ENCODE peak calls at places on chromosome 2, in six cellular contexts. One of them, this sample, is unnamed.

GRCh38 chr2:12759248-12759647 is 42.5 kb downstream of the TRIB2 start:
- DNase-seq in kidney: no peak
- DNase-seq in cardiac muscle cell: no peak
- DNase-seq in breast epithelium: no peak
- DNase-seq in endothelial cell of umbilical vein: peak; percentile 42
- DNase-seq in HCT116: no peak
- DNase-seq in this sample: no peak

GRCh38 chr2:189442468-189442867 is 1.2 kb downstream of the WDR75 start:
- DNase-seq in kidney: no peak
- DNase-seq in breast epithelium: no peak
- DNase-seq in endothelial cell of umbilical vein: no peak
- DNase-seq in cardiac muscle cell: no peak
- DNase-seq in HCT116: no peak
- DNase-seq in this sample: no peak

GRCh38 chr2:25257032-25257455 is 84.7 kb downstream of the DNMT3A start:
- DNase-seq in endothelial cell of umbilical vein: peak; percentile 44
- DNase-seq in HCT116: no peak
- DNase-seq in cardiac muscle cell: peak; percentile 91
- DNase-seq in kidney: no peak
- DNase-seq in breast epithelium: no peak
- DNase-seq in this sample: no peak

GRCh38 chr2:72694715-72695496 is 130.9 kb downstream of the EXOC6B start:
- DNase-seq in endothelial cell of umbilical vein: peak; percentile 82
- DNase-seq in HCT116: no peak
- DNase-seq in kidney: no peak
- DNase-seq in cardiac muscle cell: peak; percentile 82
- DNase-seq in breast epithelium: no peak
- DNase-seq in this sample: no peak

GRCh38 chr2:238573916-238574315 is 147.2 kb downstream of the ASB1 start:
- DNase-seq in kidney: no peak
- DNase-seq in breast epithelium: peak; percentile 93
- DNase-seq in cardiac muscle cell: no peak
- DNase-seq in endothelial cell of umbilical vein: no peak
- DNase-seq in HCT116: no peak
- DNase-seq in this sample: no peak

GRCh38 chr2:78973630-78974029 is 51.9 kb upstream of the REG3G start:
- DNase-seq in kidney: no peak
- DNase-seq in endothelial cell of umbilical vein: no peak
- DNase-seq in cardiac muscle cell: no peak
- DNase-seq in HCT116: no peak
- DNase-seq in breast epithelium: no peak
- DNase-seq in this sample: no peak

GRCh38 chr2:45652090-45653050 is 895 bp downstream of the PRKCE start:
- DNase-seq in cardiac muscle cell: peak; percentile 34
- DNase-seq in breast epithelium: peak; percentile 42
- DNase-seq in endothelial cell of umbilical vein: peak; percentile 64
- DNase-seq in HCT116: no peak
- DNase-seq in kidney: peak; percentile 83
- DNase-seq in this sample: peak; percentile 57

GRCh38 chr2:200308421-200309295 is 2.2 kb downstream of the SPATS2L start:
- DNase-seq in breast epithelium: no peak
- DNase-seq in kidney: no peak
- DNase-seq in cardiac muscle cell: peak; percentile 21
- DNase-seq in HCT116: no peak
- DNase-seq in endothelial cell of umbilical vein: peak; percentile 6
- DNase-seq in this sample: no peak

GRCh38 chr2:25576596-25576995 is 96.8 kb downstream of the DTNB start:
- DNase-seq in endothelial cell of umbilical vein: no peak
- DNase-seq in cardiac muscle cell: no peak
- DNase-seq in breast epithelium: no peak
- DNase-seq in HCT116: no peak
- DNase-seq in kidney: no peak
- DNase-seq in this sample: no peak

GRCh38 chr2:232667989-232668583 is 29.0 kb upstream of the GIGYF2 start:
- DNase-seq in kidney: no peak
- DNase-seq in cardiac muscle cell: no peak
- DNase-seq in breast epithelium: no peak
- DNase-seq in endothelial cell of umbilical vein: no peak
- DNase-seq in HCT116: no peak
- DNase-seq in this sample: no peak

GRCh38 chr2:179768765-179769164 is 92.6 kb downstream of the ZNF385B start:
- DNase-seq in endothelial cell of umbilical vein: peak; percentile 75
- DNase-seq in HCT116: no peak
- DNase-seq in cardiac muscle cell: no peak
- DNase-seq in breast epithelium: no peak
- DNase-seq in kidney: no peak
- DNase-seq in this sample: no peak

GRCh38 chr2:95309599-95309998 is 12.5 kb downstream of the KCNIP3 start:
- DNase-seq in kidney: no peak
- DNase-seq in endothelial cell of umbilical vein: no peak
- DNase-seq in breast epithelium: no peak
- DNase-seq in cardiac muscle cell: no peak
- DNase-seq in HCT116: no peak
- DNase-seq in this sample: no peak

GRCh38 chr2:120360307-120360855 is 14.4 kb downstream of the INHBB start:
- DNase-seq in endothelial cell of umbilical vein: peak; percentile 7
- DNase-seq in HCT116: no peak
- DNase-seq in cardiac muscle cell: no peak
- DNase-seq in kidney: no peak
- DNase-seq in breast epithelium: no peak
- DNase-seq in this sample: no peak

GRCh38 chr2:100246163-100247145 is 75.8 kb downstream of the LONRF2 start:
- DNase-seq in cardiac muscle cell: no peak
- DNase-seq in breast epithelium: no peak
- DNase-seq in HCT116: peak; percentile 13
- DNase-seq in endothelial cell of umbilical vein: peak; percentile 27
- DNase-seq in kidney: no peak
- DNase-seq in this sample: no peak

GRCh38 chr2:20561703-20562454 is 89.0 kb downstream of the HS1BP3 start:
- DNase-seq in cardiac muscle cell: no peak
- DNase-seq in endothelial cell of umbilical vein: peak; percentile 58
- DNase-seq in kidney: no peak
- DNase-seq in breast epithelium: no peak
- DNase-seq in HCT116: no peak
- DNase-seq in this sample: no peak

GRCh38 chr2:104658149-104658839 is 195.6 kb upstream of the POU3F3 start:
- DNase-seq in HCT116: no peak
- DNase-seq in breast epithelium: peak; percentile 21
- DNase-seq in kidney: peak; percentile 89
- DNase-seq in cardiac muscle cell: peak; percentile 5
- DNase-seq in endothelial cell of umbilical vein: no peak
- DNase-seq in this sample: no peak

GRCh38 chr2:225640550-225640949 is 241.0 kb downstream of the NYAP2 start:
- DNase-seq in endothelial cell of umbilical vein: no peak
- DNase-seq in HCT116: no peak
- DNase-seq in breast epithelium: no peak
- DNase-seq in cardiac muscle cell: no peak
- DNase-seq in kidney: no peak
- DNase-seq in this sample: no peak

GRCh38 chr2:44686561-44686960 is 254.9 kb upstream of the SIX3 start:
- DNase-seq in endothelial cell of umbilical vein: peak; percentile 6
- DNase-seq in kidney: no peak
- DNase-seq in cardiac muscle cell: no peak
- DNase-seq in breast epithelium: no peak
- DNase-seq in HCT116: peak; percentile 3
- DNase-seq in this sample: no peak

GRCh38 chr2:239068411-239068810 is 220.5 kb downstream of the TWIST2 start:
- DNase-seq in kidney: no peak
- DNase-seq in breast epithelium: no peak
- DNase-seq in endothelial cell of umbilical vein: no peak
- DNase-seq in cardiac muscle cell: no peak
- DNase-seq in HCT116: no peak
- DNase-seq in this sample: no peak

GRCh38 chr2:11498543-11499034 is 32.6 kb upstream of the E2F6 start:
- DNase-seq in cardiac muscle cell: peak; percentile 20
- DNase-seq in HCT116: no peak
- DNase-seq in endothelial cell of umbilical vein: no peak
- DNase-seq in kidney: no peak
- DNase-seq in breast epithelium: peak; percentile 48
- DNase-seq in this sample: no peak

GRCh38 chr2:168671932-168672331 is 130.5 kb upstream of the NOSTRIN start:
- DNase-seq in kidney: no peak
- DNase-seq in breast epithelium: no peak
- DNase-seq in cardiac muscle cell: no peak
- DNase-seq in endothelial cell of umbilical vein: peak; percentile 48
- DNase-seq in HCT116: no peak
- DNase-seq in this sample: no peak

GRCh38 chr2:170524828-170525565 is 190.1 kb upstream of the SP5 start:
- DNase-seq in breast epithelium: no peak
- DNase-seq in endothelial cell of umbilical vein: no peak
- DNase-seq in kidney: no peak
- DNase-seq in cardiac muscle cell: no peak
- DNase-seq in HCT116: no peak
- DNase-seq in this sample: no peak

GRCh38 chr2:26840937-26841610 is 6.9 kb upstream of the DPYSL5 start:
- DNase-seq in HCT116: peak; percentile 15
- DNase-seq in kidney: no peak
- DNase-seq in endothelial cell of umbilical vein: no peak
- DNase-seq in cardiac muscle cell: no peak
- DNase-seq in breast epithelium: no peak
- DNase-seq in this sample: no peak

GRCh38 chr2:138649571-138649970 is 130.6 kb downstream of the NXPH2 start:
- DNase-seq in HCT116: no peak
- DNase-seq in endothelial cell of umbilical vein: no peak
- DNase-seq in breast epithelium: no peak
- DNase-seq in cardiac muscle cell: no peak
- DNase-seq in kidney: no peak
- DNase-seq in this sample: no peak

GRCh38 chr2:192424243-192424642 is 229.5 kb upstream of the TMEFF2 start:
- DNase-seq in HCT116: no peak
- DNase-seq in kidney: no peak
- DNase-seq in cardiac muscle cell: no peak
- DNase-seq in endothelial cell of umbilical vein: no peak
- DNase-seq in breast epithelium: no peak
- DNase-seq in this sample: no peak

GRCh38 chr2:821546-821945 is 129.1 kb upstream of the SNTG2 start:
- DNase-seq in HCT116: no peak
- DNase-seq in endothelial cell of umbilical vein: no peak
- DNase-seq in kidney: no peak
- DNase-seq in breast epithelium: no peak
- DNase-seq in cardiac muscle cell: no peak
- DNase-seq in this sample: no peak

GRCh38 chr2:25430556-25430955 is 88.8 kb upstream of the DNMT3A start:
- DNase-seq in cardiac muscle cell: no peak
- DNase-seq in HCT116: no peak
- DNase-seq in endothelial cell of umbilical vein: no peak
- DNase-seq in breast epithelium: no peak
- DNase-seq in kidney: no peak
- DNase-seq in this sample: no peak

GRCh38 chr2:204625135-204625534 is 79.9 kb downstream of the PARD3B start:
- DNase-seq in HCT116: no peak
- DNase-seq in kidney: no peak
- DNase-seq in breast epithelium: no peak
- DNase-seq in endothelial cell of umbilical vein: peak; percentile 22
- DNase-seq in cardiac muscle cell: no peak
- DNase-seq in this sample: no peak

GRCh38 chr2:154375625-154376020 is 322.9 kb upstream of the KCNJ3 start:
- DNase-seq in cardiac muscle cell: peak; percentile 72
- DNase-seq in kidney: no peak
- DNase-seq in endothelial cell of umbilical vein: peak; percentile 46
- DNase-seq in breast epithelium: no peak
- DNase-seq in HCT116: peak; percentile 56
- DNase-seq in this sample: no peak
- TF ChIP-seq CTCF in cardiac muscle cell: no peak
- TF ChIP-seq CTCF in kidney: peak; percentile 30
- TF ChIP-seq CTCF in endothelial cell of umbilical vein: peak; percentile 16
- TF ChIP-seq CTCF in breast epithelium: no peak
- TF ChIP-seq CTCF in HCT116: peak; percentile 48
- TF ChIP-seq CTCF in this sample: no peak

GRCh38 chr2:68388772-68389171 is 23.7 kb downstream of the PLEK start:
- DNase-seq in HCT116: no peak
- DNase-seq in breast epithelium: no peak
- DNase-seq in kidney: no peak
- DNase-seq in endothelial cell of umbilical vein: no peak
- DNase-seq in cardiac muscle cell: no peak
- DNase-seq in this sample: no peak
- H3K4me1 ChIP-seq in HCT116: no peaks in the 10 kb centered on the region
- H3K4me1 ChIP-seq in breast epithelium: no peaks in the 10 kb centered on the region
- H3K4me1 ChIP-seq in kidney: no peaks in the 10 kb centered on the region
- H3K4me1 ChIP-seq in endothelial cell of umbilical vein: no peaks in the 10 kb centered on the region
- H3K4me1 ChIP-seq in cardiac muscle cell: peaks cover 9% of the 10 kb centered on the region
- H3K4me1 ChIP-seq in this sample: peaks cover 40% of the 10 kb centered on the region

GRCh38 chr2:164954186-164954585 is 1.1 kb downstream of the SLC38A11 start:
- DNase-seq in HCT116: no peak
- DNase-seq in kidney: no peak
- DNase-seq in endothelial cell of umbilical vein: no peak
- DNase-seq in breast epithelium: no peak
- DNase-seq in cardiac muscle cell: no peak
- DNase-seq in this sample: no peak
- H3K4me3 ChIP-seq in HCT116: no peak overlapping the region
- H3K4me3 ChIP-seq in kidney: peak overlapping the region; percentile 35
- H3K4me3 ChIP-seq in endothelial cell of umbilical vein: no peak overlapping the region
- H3K4me3 ChIP-seq in breast epithelium: no peak overlapping the region
- H3K4me3 ChIP-seq in cardiac muscle cell: no peak overlapping the region
- H3K4me3 ChIP-seq in this sample: no peak overlapping the region

DNA sequence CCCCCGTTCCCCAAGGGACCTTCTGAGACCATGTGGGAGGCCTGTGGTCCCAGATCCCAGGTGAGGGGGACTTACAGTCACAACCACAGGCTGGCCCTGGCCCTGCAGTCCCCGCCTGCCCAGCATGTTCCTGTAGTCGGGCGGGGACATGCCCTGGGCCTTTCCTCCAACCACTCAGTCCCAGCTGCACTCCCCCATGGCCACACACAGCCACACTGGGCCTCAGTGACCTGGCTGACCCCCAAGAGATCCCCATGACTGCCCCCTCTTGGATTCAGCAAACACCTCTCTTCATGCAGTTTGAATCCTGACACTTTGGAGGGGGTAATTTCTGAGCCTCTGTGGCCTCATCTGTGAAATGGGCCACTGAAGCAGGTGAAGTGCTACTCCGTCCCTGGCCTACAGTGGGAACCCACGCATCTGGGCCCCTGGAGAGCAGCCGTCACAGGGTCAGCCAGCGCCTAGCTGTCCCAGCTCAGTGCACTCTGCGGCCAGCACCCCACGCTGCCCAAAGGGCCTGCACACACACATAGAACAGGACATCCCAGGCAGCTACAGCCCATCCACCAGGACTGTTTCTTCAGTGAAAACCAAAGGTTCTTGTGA is 12.7 kb upstream of the ARHGEF4 start:
- DNase-seq in breast epithelium: no peak
- DNase-seq in endothelial cell of umbilical vein: no peak
- DNase-seq in cardiac muscle cell: no peak
- DNase-seq in kidney: no peak
- DNase-seq in HCT116: no peak
- DNase-seq in this sample: no peak
- TF ChIP-seq CTCF in breast epithelium: no peak
- TF ChIP-seq CTCF in endothelial cell of umbilical vein: no peak
- TF ChIP-seq CTCF in cardiac muscle cell: no peak
- TF ChIP-seq CTCF in kidney: no peak
- TF ChIP-seq CTCF in HCT116: no peak
- TF ChIP-seq CTCF in this sample: no peak

This sample was measured in CD8-positive, alpha-beta T cell.